ENCODE peak calls at places on chromosomes 12 and 14, in nine cellular contexts. F is T47D; U is hippocampal formation; S is CD8-positive, alpha-beta T cell; M is T-helper 2 cell; Y is heart right ventricle; E is adrenal gland; P is iris pigment epithelial cell; I is stomach. A is an unnamed sample.

GRCh38 chr12:25819713-25820112 is 138.8 kb upstream of the RASSF8 start:
- DNase-seq in Y (no peak), P (no peak), F (no peak), E (no peak), U (no peak), I (no peak), S (no peak), M (no peak), A (no peak)

GRCh38 chr14:20482382-20482781 is 13.2 kb downstream of the PNP start:
- DNase-seq in S (no peak), M (no peak), I (no peak), F (no peak), Y (no peak), P (no peak), E (no peak), U (no peak), A (no peak)

GRCh38 chr12:49801141-49802063 is 26.8 kb downstream of the NCKAP5L start:
- DNase-seq in F (no peak), S (no peak), U (no peak), E (no peak), M (no peak), I (no peak), Y (no peak), P (no peak), A (no peak)

GRCh38 chr12:12200363-12200762 is 66.5 kb downstream of the LRP6 start:
- DNase-seq in F (no peak), U (no peak), P (no peak), S (no peak), Y (no peak), E (no peak), I (no peak), M (no peak), A (no peak)

GRCh38 chr14:81018245-81018644 is 62.8 kb downstream of the TSHR start:
- DNase-seq in S (no peak), U (no peak), M (no peak), P (no peak), Y (no peak), E (no peak), F (no peak), I (no peak), A (no peak)

GRCh38 chr14:89245802-89246201 is 171.2 kb downstream of the FOXN3 start:
- DNase-seq in F (no peak), E (peak), Y (no peak), U (no peak), I (no peak), M (no peak), P (no peak), S (no peak), A (no peak)

GRCh38 chr14:58749066-58749669 is 111.4 kb downstream of the DACT1 start:
- DNase-seq in Y (no peak), P (peak), I (peak), M (no peak), E (peak), F (no peak), U (peak), S (no peak), A (peak)

GRCh38 chr12:132379996-132380395 is 50.6 kb upstream of the GALNT9 start:
- DNase-seq in I (no peak), Y (no peak), P (no peak), E (no peak), F (no peak), S (no peak), M (no peak), U (no peak), A (no peak)

GRCh38 chr12:103546959-103547358 is 40.1 kb upstream of the STAB2 start:
- DNase-seq in M (no peak), S (no peak), I (no peak), U (no peak), E (no peak), F (no peak), P (no peak), Y (no peak), A (no peak)

GRCh38 chr12:109664402-109664801 is 49.2 kb upstream of the FAM222A start:
- DNase-seq in U (no peak), E (no peak), F (no peak), I (no peak), P (no peak), S (no peak), Y (no peak), M (no peak), A (no peak)

GRCh38 chr14:105351920-105352871 is 37.6 kb downstream of the PACS2 start:
- DNase-seq in E (peak), M (peak), S (peak), P (peak), I (peak), F (peak), U (peak), Y (peak), A (peak)

GRCh38 chr12:29208060-29208459 is 59.0 kb downstream of the FAR2 start:
- DNase-seq in Y (no peak), S (no peak), P (no peak), M (no peak), E (no peak), U (peak), I (no peak), F (no peak), A (no peak)

GRCh38 chr12:22169281-22169824 is 123.3 kb downstream of the CMAS start:
- DNase-seq in I (no peak), S (no peak), E (no peak), U (no peak), F (no peak), Y (no peak), P (no peak), M (no peak), A (no peak)

GRCh38 chr14:58296731-58297130 is 1.6 kb upstream of the ARID4A start:
- DNase-seq in E (no peak), I (no peak), F (no peak), Y (no peak), M (no peak), P (peak), S (no peak), U (no peak), A (no peak)

GRCh38 chr12:54432815-54433164 is 13.7 kb upstream of the ITGA5 start:
- DNase-seq in P (no peak), I (no peak), F (no peak), Y (peak), M (no peak), U (no peak), E (no peak), S (no peak), A (no peak)

GRCh38 chr12:79547044-79547734 is 143.6 kb downstream of the PAWR start:
- DNase-seq in Y (no peak), I (no peak), M (no peak), P (peak), U (no peak), F (peak), E (no peak), S (no peak), A (peak)

GRCh38 chr12:119322324-119322723 is 12.2 kb upstream of the CCDC60 start:
- DNase-seq in M (no peak), Y (peak), U (no peak), F (no peak), I (no peak), P (no peak), S (no peak), E (no peak), A (no peak)

GRCh38 chr12:88624911-88625310 is 44.6 kb upstream of the KITLG start:
- DNase-seq in Y (no peak), I (no peak), S (no peak), M (no peak), P (peak), E (no peak), F (no peak), U (no peak), A (no peak)

GRCh38 chr12:121443911-121444841 is 44.3 kb downstream of the RNF34 start:
- DNase-seq in Y (no peak), I (no peak), F (no peak), M (no peak), P (no peak), S (no peak), E (no peak), U (no peak), A (no peak)

GRCh38 chr12:124410354-124411175 is 115.7 kb downstream of the RFLNA start:
- DNase-seq in Y (no peak), P (no peak), M (no peak), U (no peak), I (no peak), S (no peak), F (no peak), E (no peak), A (no peak)

GRCh38 chr12:64742371-64742770 is 16.8 kb downstream of the GNS start:
- DNase-seq in M (no peak), S (no peak), U (no peak), E (no peak), P (no peak), Y (no peak), I (no peak), F (no peak), A (no peak)

GRCh38 chr14:66508547-66508845 is 549 bp downstream of the GPHN start:
- DNase-seq in U (no peak), Y (no peak), M (no peak), F (no peak), P (no peak), E (no peak), S (no peak), I (no peak), A (no peak)

GRCh38 chr14:22221508-22221907 is 367.5 kb downstream of the DAD1 start:
- DNase-seq in S (no peak), U (no peak), Y (no peak), E (no peak), I (no peak), P (peak), F (no peak), M (no peak), A (peak)

GRCh38 chr14:100891051-100891450 is 12.5 kb downstream of the RTL1 start:
- DNase-seq in I (peak), E (peak), S (no peak), Y (no peak), F (no peak), M (no peak), P (no peak), U (no peak), A (no peak)

GRCh38 chr12:25372002-25372401 is 121.3 kb upstream of the KRAS start:
- DNase-seq in S (no peak), M (no peak), P (no peak), Y (no peak), U (no peak), I (no peak), E (no peak), F (no peak), A (no peak)

GRCh38 chr12:93060071-93060665 is 131.1 kb upstream of the EEA1 start:
- DNase-seq in S (no peak), M (no peak), U (no peak), F (no peak), Y (no peak), P (no peak), E (no peak), I (no peak), A (no peak)

GRCh38 chr12:129701536-129702165 is 202.2 kb downstream of the TMEM132D start:
- DNase-seq in U (no peak), M (no peak), F (no peak), I (no peak), Y (no peak), S (no peak), P (peak), E (no peak), A (no peak)

GRCh38 chr14:100081997-100082625 is 16.9 kb downstream of the EVL start:
- DNase-seq in F (no peak), P (no peak), S (no peak), E (peak), M (no peak), I (no peak), Y (no peak), U (no peak), A (no peak)